ENCODE peak calls at places on chromosomes 3 and 15, in six cellular contexts. One of them, this sample, is unnamed.

GRCh38 chr15:58410353-58410752 is 21.4 kb upstream of the LIPC start:
- DNase-seq in IMR-90: peak; percentile 16
- DNase-seq in HFF-Myc: no peak
- DNase-seq in body of pancreas: no peak
- DNase-seq in lung: no peak
- DNase-seq in left ventricle myocardium inferior: no peak
- DNase-seq in this sample: peak; percentile 28

GRCh38 chr3:142385078-142385477 is 62.8 kb downstream of the XRN1 start:
- DNase-seq in IMR-90: no peak
- DNase-seq in HFF-Myc: no peak
- DNase-seq in body of pancreas: no peak
- DNase-seq in lung: no peak
- DNase-seq in left ventricle myocardium inferior: no peak
- DNase-seq in this sample: no peak

GRCh38 chr15:90376789-90377188 is 11.3 kb upstream of the IQGAP1 start:
- DNase-seq in IMR-90: no peak
- DNase-seq in HFF-Myc: no peak
- DNase-seq in body of pancreas: no peak
- DNase-seq in lung: no peak
- DNase-seq in left ventricle myocardium inferior: no peak
- DNase-seq in this sample: no peak

GRCh38 chr3:30342319-30343060 is 263.9 kb upstream of the TGFBR2 start:
- DNase-seq in IMR-90: peak; percentile 96
- DNase-seq in HFF-Myc: peak; percentile 86
- DNase-seq in body of pancreas: peak; percentile 15
- DNase-seq in lung: peak; percentile 44
- DNase-seq in left ventricle myocardium inferior: no peak
- DNase-seq in this sample: peak; percentile 71

GRCh38 chr15:85828869-85829268 is 34.1 kb upstream of the KLHL25 start:
- DNase-seq in IMR-90: no peak
- DNase-seq in HFF-Myc: peak; percentile 14
- DNase-seq in body of pancreas: no peak
- DNase-seq in lung: no peak
- DNase-seq in left ventricle myocardium inferior: no peak
- DNase-seq in this sample: no peak

GRCh38 chr3:127771746-127772145 is 50.6 kb downstream of the MGLL start:
- DNase-seq in IMR-90: no peak
- DNase-seq in HFF-Myc: no peak
- DNase-seq in body of pancreas: no peak
- DNase-seq in lung: no peak
- DNase-seq in left ventricle myocardium inferior: no peak
- DNase-seq in this sample: no peak

GRCh38 chr3:136819784-136820640 is 1.1 kb downstream of the SLC35G2 start:
- DNase-seq in IMR-90: peak; percentile 69
- DNase-seq in HFF-Myc: no peak
- DNase-seq in body of pancreas: peak; percentile 53
- DNase-seq in lung: peak; percentile 37
- DNase-seq in left ventricle myocardium inferior: peak; percentile 29
- DNase-seq in this sample: no peak

GRCh38 chr3:128703561-128703960 is 22.4 kb upstream of the RAB7A start:
- DNase-seq in IMR-90: no peak
- DNase-seq in HFF-Myc: no peak
- DNase-seq in body of pancreas: no peak
- DNase-seq in lung: peak; percentile 46
- DNase-seq in left ventricle myocardium inferior: no peak
- DNase-seq in this sample: no peak

GRCh38 chr15:22949074-22949547 is 31.1 kb downstream of the CYFIP1 start:
- DNase-seq in IMR-90: peak; percentile 24
- DNase-seq in HFF-Myc: peak; percentile 29
- DNase-seq in body of pancreas: no peak
- DNase-seq in lung: no peak
- DNase-seq in left ventricle myocardium inferior: peak; percentile 83
- DNase-seq in this sample: no peak

GRCh38 chr15:59153466-59153865 is 48.5 kb downstream of the CCNB2 start:
- DNase-seq in IMR-90: no peak
- DNase-seq in HFF-Myc: no peak
- DNase-seq in body of pancreas: no peak
- DNase-seq in lung: no peak
- DNase-seq in left ventricle myocardium inferior: no peak
- DNase-seq in this sample: no peak

GRCh38 chr15:98657721-98658120 is 9.4 kb downstream of the IGF1R start:
- DNase-seq in IMR-90: peak; percentile 61
- DNase-seq in HFF-Myc: no peak
- DNase-seq in body of pancreas: no peak
- DNase-seq in lung: no peak
- DNase-seq in left ventricle myocardium inferior: no peak
- DNase-seq in this sample: no peak

GRCh38 chr15:86830304-86830703 is 750.6 kb downstream of the AGBL1 start:
- DNase-seq in IMR-90: no peak
- DNase-seq in HFF-Myc: no peak
- DNase-seq in body of pancreas: no peak
- DNase-seq in lung: no peak
- DNase-seq in left ventricle myocardium inferior: no peak
- DNase-seq in this sample: no peak

GRCh38 chr3:113241292-113242033 is 30.1 kb downstream of the BOC start:
- DNase-seq in IMR-90: peak; percentile 22
- DNase-seq in HFF-Myc: peak; percentile 62
- DNase-seq in body of pancreas: no peak
- DNase-seq in lung: no peak
- DNase-seq in left ventricle myocardium inferior: no peak
- DNase-seq in this sample: no peak

GRCh38 chr3:130725746-130726145 is 20.9 kb downstream of the PIK3R4 start:
- DNase-seq in IMR-90: no peak
- DNase-seq in HFF-Myc: no peak
- DNase-seq in body of pancreas: no peak
- DNase-seq in lung: no peak
- DNase-seq in left ventricle myocardium inferior: no peak
- DNase-seq in this sample: no peak

GRCh38 chr15:76059320-76060097 is at the start of gene TMEM266:
- DNase-seq in IMR-90: peak; percentile 5
- DNase-seq in HFF-Myc: no peak
- DNase-seq in body of pancreas: peak; percentile 67
- DNase-seq in lung: no peak
- DNase-seq in left ventricle myocardium inferior: peak; percentile 39
- DNase-seq in this sample: no peak

GRCh38 chr3:37825744-37826143 is 35.9 kb upstream of the CTDSPL start:
- DNase-seq in IMR-90: no peak
- DNase-seq in HFF-Myc: no peak
- DNase-seq in body of pancreas: no peak
- DNase-seq in lung: no peak
- DNase-seq in left ventricle myocardium inferior: no peak
- DNase-seq in this sample: no peak

GRCh38 chr3:141485578-141486415 is 1.0 kb upstream of the RASA2 start:
- DNase-seq in IMR-90: peak; percentile 76
- DNase-seq in HFF-Myc: peak; percentile 10
- DNase-seq in body of pancreas: no peak
- DNase-seq in lung: no peak
- DNase-seq in left ventricle myocardium inferior: no peak
- DNase-seq in this sample: peak; percentile 45

GRCh38 chr3:44966795-44967278 is 9.1 kb downstream of the ZDHHC3 start:
- DNase-seq in IMR-90: no peak
- DNase-seq in HFF-Myc: no peak
- DNase-seq in body of pancreas: no peak
- DNase-seq in lung: no peak
- DNase-seq in left ventricle myocardium inferior: no peak
- DNase-seq in this sample: no peak

GRCh38 chr3:188348445-188349244 is 194.7 kb downstream of the LPP start:
- DNase-seq in IMR-90: peak; percentile 85
- DNase-seq in HFF-Myc: peak; percentile 66
- DNase-seq in body of pancreas: peak; percentile 70
- DNase-seq in lung: no peak
- DNase-seq in left ventricle myocardium inferior: peak; percentile 84
- DNase-seq in this sample: peak; percentile 89

GRCh38 chr3:34016925-34017592 is 218.6 kb downstream of the PDCD6IP start:
- DNase-seq in IMR-90: no peak
- DNase-seq in HFF-Myc: no peak
- DNase-seq in body of pancreas: no peak
- DNase-seq in lung: no peak
- DNase-seq in left ventricle myocardium inferior: no peak
- DNase-seq in this sample: no peak

GRCh38 chr3:14922863-14923262 is 24.5 kb upstream of the NR2C2 start:
- DNase-seq in IMR-90: no peak
- DNase-seq in HFF-Myc: no peak
- DNase-seq in body of pancreas: no peak
- DNase-seq in lung: no peak
- DNase-seq in left ventricle myocardium inferior: no peak
- DNase-seq in this sample: no peak

GRCh38 chr3:37726445-37727000 is 135.2 kb upstream of the CTDSPL start:
- DNase-seq in IMR-90: no peak
- DNase-seq in HFF-Myc: no peak
- DNase-seq in body of pancreas: no peak
- DNase-seq in lung: peak; percentile 54
- DNase-seq in left ventricle myocardium inferior: no peak
- DNase-seq in this sample: no peak

GRCh38 chr3:185308126-185308754 is 54.4 kb upstream of the EHHADH start:
- DNase-seq in IMR-90: peak; percentile 55
- DNase-seq in HFF-Myc: peak; percentile 51
- DNase-seq in body of pancreas: peak; percentile 76
- DNase-seq in lung: peak; percentile 60
- DNase-seq in left ventricle myocardium inferior: no peak
- DNase-seq in this sample: peak; percentile 28

GRCh38 chr3:19866751-19867347 is 67.2 kb downstream of the EFHB start:
- DNase-seq in IMR-90: peak; percentile 58
- DNase-seq in HFF-Myc: no peak
- DNase-seq in body of pancreas: peak; percentile 48
- DNase-seq in lung: no peak
- DNase-seq in left ventricle myocardium inferior: no peak
- DNase-seq in this sample: peak; percentile 14

GRCh38 chr3:37229740-37230139 is 55.4 kb upstream of the LRRFIP2 start:
- DNase-seq in IMR-90: no peak
- DNase-seq in HFF-Myc: no peak
- DNase-seq in body of pancreas: no peak
- DNase-seq in lung: no peak
- DNase-seq in left ventricle myocardium inferior: no peak
- DNase-seq in this sample: no peak

GRCh38 chr15:72135719-72136118 is 17.5 kb downstream of the SENP8 start:
- DNase-seq in IMR-90: peak; percentile 29
- DNase-seq in HFF-Myc: no peak
- DNase-seq in body of pancreas: no peak
- DNase-seq in lung: no peak
- DNase-seq in left ventricle myocardium inferior: no peak
- DNase-seq in this sample: no peak

GRCh38 chr3:75978686-75979085 is 193.3 kb upstream of the ZNF717 start:
- DNase-seq in IMR-90: peak; percentile 50
- DNase-seq in HFF-Myc: no peak
- DNase-seq in body of pancreas: no peak
- DNase-seq in lung: no peak
- DNase-seq in left ventricle myocardium inferior: no peak
- DNase-seq in this sample: peak; percentile 38

GRCh38 chr3:187767266-187768032 is 22.2 kb upstream of the BCL6 start:
- DNase-seq in IMR-90: peak; percentile 93
- DNase-seq in HFF-Myc: no peak
- DNase-seq in body of pancreas: no peak
- DNase-seq in lung: no peak
- DNase-seq in left ventricle myocardium inferior: no peak
- DNase-seq in this sample: peak; percentile 76

GRCh38 chr3:34022147-34022546 is 223.7 kb downstream of the PDCD6IP start:
- DNase-seq in IMR-90: no peak
- DNase-seq in HFF-Myc: no peak
- DNase-seq in body of pancreas: no peak
- DNase-seq in lung: no peak
- DNase-seq in left ventricle myocardium inferior: no peak
- DNase-seq in this sample: no peak

GRCh38 chr3:50350213-50350526 is 405 bp downstream of the NPRL2 start:
- DNase-seq in IMR-90: no peak
- DNase-seq in HFF-Myc: no peak
- DNase-seq in body of pancreas: no peak
- DNase-seq in lung: no peak
- DNase-seq in left ventricle myocardium inferior: no peak
- DNase-seq in this sample: no peak

GRCh38 chr3:159082514-159082913 is 280.7 kb downstream of the MFSD1 start:
- DNase-seq in IMR-90: peak; percentile 2
- DNase-seq in HFF-Myc: peak; percentile 5
- DNase-seq in body of pancreas: no peak
- DNase-seq in lung: no peak
- DNase-seq in left ventricle myocardium inferior: no peak
- DNase-seq in this sample: peak; percentile 46

DNA sequence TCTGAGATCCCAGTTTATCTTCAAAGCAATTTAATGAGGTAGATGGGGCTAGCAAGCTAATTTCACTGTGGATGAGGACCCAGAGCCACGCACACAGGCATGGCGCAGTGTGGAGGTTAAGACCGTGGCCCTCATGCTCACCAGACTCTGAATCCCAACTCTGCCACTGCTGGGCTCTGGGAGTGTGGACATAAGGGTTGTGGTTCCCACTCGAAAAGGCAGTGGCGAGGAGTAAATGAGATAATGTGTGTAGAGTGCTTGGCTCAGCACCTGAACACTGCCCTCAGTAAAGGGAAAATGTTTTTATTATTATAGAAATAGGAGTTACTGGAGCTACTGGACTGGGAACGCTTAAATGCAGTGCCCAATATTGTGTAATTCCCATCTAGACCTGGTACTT is 243.5 kb upstream of the TPM1 start:
- DNase-seq in IMR-90: no peak
- DNase-seq in HFF-Myc: no peak
- DNase-seq in body of pancreas: no peak
- DNase-seq in lung: no peak
- DNase-seq in left ventricle myocardium inferior: no peak
- DNase-seq in this sample: no peak
- TF ChIP-seq CTCF in IMR-90: no peak
- TF ChIP-seq CTCF in HFF-Myc: no peak
- TF ChIP-seq CTCF in body of pancreas: no peak
- TF ChIP-seq CTCF in lung: no peak
- TF ChIP-seq CTCF in left ventricle myocardium inferior: no peak
- TF ChIP-seq CTCF in this sample: no peak

GRCh38 chr3:42936157-42936981 is 30.4 kb downstream of the ZNF662 start:
- DNase-seq in IMR-90: peak; percentile 16
- DNase-seq in HFF-Myc: no peak
- DNase-seq in body of pancreas: peak; percentile 54
- DNase-seq in lung: no peak
- DNase-seq in left ventricle myocardium inferior: peak; percentile 32
- DNase-seq in this sample: no peak
- H3K4me3 ChIP-seq in IMR-90: peak overlapping the region; percentile 50
- H3K4me3 ChIP-seq in HFF-Myc: peak overlapping the region; percentile 39
- H3K4me3 ChIP-seq in body of pancreas: no peak overlapping the region
- H3K4me3 ChIP-seq in lung: peak overlapping the region; percentile 6
- H3K4me3 ChIP-seq in left ventricle myocardium inferior: peak overlapping the region; percentile 61
- H3K4me3 ChIP-seq in this sample: peak overlapping the region; percentile 53

GRCh38 chr3:138594935-138595259 is 837 bp upstream of the CEP70 start:
- DNase-seq in IMR-90: no peak
- DNase-seq in HFF-Myc: no peak
- DNase-seq in body of pancreas: no peak
- DNase-seq in lung: no peak
- DNase-seq in left ventricle myocardium inferior: no peak
- DNase-seq in this sample: no peak
- TF ChIP-seq CTCF in IMR-90: no peak
- TF ChIP-seq CTCF in HFF-Myc: no peak
- TF ChIP-seq CTCF in body of pancreas: no peak
- TF ChIP-seq CTCF in lung: no peak
- TF ChIP-seq CTCF in left ventricle myocardium inferior: no peak
- TF ChIP-seq CTCF in this sample: no peak

DNA sequence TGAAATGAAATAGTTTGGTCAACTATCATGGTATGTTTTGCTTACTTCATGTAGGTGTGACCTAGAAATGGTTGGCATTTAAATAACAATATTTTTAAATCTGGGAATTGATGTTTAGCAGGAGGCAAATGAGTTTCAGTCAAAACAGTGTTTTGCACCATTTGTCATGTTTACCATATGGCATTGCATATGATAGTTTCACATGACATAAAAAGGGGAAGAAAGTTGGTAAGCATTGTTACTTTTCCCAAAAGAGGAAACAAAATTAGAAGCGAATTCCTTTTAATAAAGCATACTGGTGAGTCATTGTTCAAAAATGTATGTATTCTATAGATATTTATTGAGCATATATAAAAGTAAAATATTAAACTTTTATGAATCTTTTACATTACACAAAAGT is 2.3 kb downstream of the RNF13 start:
- DNase-seq in IMR-90: no peak
- DNase-seq in HFF-Myc: no peak
- DNase-seq in body of pancreas: no peak
- DNase-seq in lung: no peak
- DNase-seq in left ventricle myocardium inferior: no peak
- DNase-seq in this sample: no peak
- H3K4me3 ChIP-seq in IMR-90: no peak overlapping the region
- H3K4me3 ChIP-seq in HFF-Myc: peak overlapping the region; percentile 75
- H3K4me3 ChIP-seq in body of pancreas: no peak overlapping the region
- H3K4me3 ChIP-seq in lung: no peak overlapping the region
- H3K4me3 ChIP-seq in left ventricle myocardium inferior: peak overlapping the region; percentile 88
- H3K4me3 ChIP-seq in this sample: no peak overlapping the region

This sample was measured in AG09309.